ENCODE peak calls at places on chromosomes 5 and 9, in ten cellular contexts. G is GM12865, Y is spleen, C is cardiac fibroblast, O is uterus, U is sigmoid colon, A is foreskin fibroblast, H is GM23248, Z is IMR-90, R is heart left ventricle. I is an unnamed sample.

GRCh38 chr5:149338364-149338763 is 6.9 kb upstream of the GRPEL2 start:
- DNase-seq in U (no peak), A (no peak), G (no peak), H (no peak), C (no peak), R (no peak), Y (no peak), O (no peak), Z (no peak), I (no peak)

GRCh38 chr5:150057511-150057910 is 28.8 kb downstream of the CSF1R start:
- DNase-seq in O (no peak), C (no peak), Z (no peak), U (no peak), G (no peak), H (no peak), A (no peak), Y (no peak), R (no peak), I (no peak)

GRCh38 chr9:136220017-136220729 is 15.2 kb upstream of the LHX3 start:
- DNase-seq in O (no peak), R (no peak), C (peak), U (no peak), G (no peak), Z (peak), H (no peak), Y (no peak), A (no peak), I (no peak)

GRCh38 chr5:96483878-96484277 is 50.8 kb upstream of the PCSK1 start:
- DNase-seq in R (no peak), A (peak), C (peak), G (peak), Y (no peak), U (no peak), Z (peak), H (peak), O (no peak), I (peak)

GRCh38 chr9:89684912-89685636 is 80.3 kb downstream of the GADD45G start:
- DNase-seq in G (no peak), C (no peak), H (no peak), A (no peak), Y (no peak), O (no peak), U (no peak), R (peak), Z (no peak), I (no peak)

GRCh38 chr5:62256161-62257017 is 49.6 kb upstream of the KIF2A start:
- DNase-seq in U (no peak), O (no peak), Z (no peak), R (no peak), C (no peak), A (no peak), Y (no peak), H (no peak), G (peak), I (peak)

GRCh38 chr9:91426123-91426745 is 2.6 kb upstream of the NFIL3 start:
- DNase-seq in H (peak), O (no peak), Y (no peak), U (no peak), A (peak), R (no peak), Z (peak), C (peak), G (peak), I (peak)

GRCh38 chr5:10133830-10134229 is 115.9 kb downstream of the ATPSCKMT start:
- DNase-seq in O (no peak), A (peak), Z (peak), Y (no peak), G (no peak), R (no peak), C (no peak), U (no peak), H (peak), I (peak)

GRCh38 chr5:160744253-160745112 is 107.5 kb downstream of the ATP10B start:
- DNase-seq in G (no peak), O (no peak), U (no peak), R (no peak), Z (no peak), Y (no peak), A (no peak), C (no peak), H (no peak), I (no peak)

GRCh38 chr5:2904956-2905355 is 153.5 kb upstream of the IRX2 start:
- DNase-seq in U (no peak), R (no peak), Z (no peak), C (no peak), O (no peak), H (no peak), Y (no peak), G (no peak), A (no peak), I (no peak)

DNA sequence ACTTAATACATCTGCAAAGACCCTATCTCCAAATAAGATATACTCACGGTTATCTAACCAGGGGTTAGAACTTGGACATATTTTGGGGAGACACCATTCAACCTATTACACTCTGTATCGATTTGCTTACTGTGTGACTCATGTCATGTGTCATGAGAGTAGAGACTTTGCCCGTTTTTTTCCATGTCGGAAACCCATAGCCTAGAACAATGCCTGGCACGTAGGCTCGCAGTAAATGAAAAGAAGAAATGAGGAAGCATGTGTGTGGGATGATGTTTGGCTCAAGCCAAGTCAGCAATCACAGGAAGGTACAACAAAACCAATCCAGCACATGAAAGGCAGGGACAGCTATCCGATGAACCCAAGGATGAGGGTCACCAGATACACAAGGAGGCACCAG is 94.6 kb upstream of the DNAH5 start:
- DNase-seq in O (no peak), A (peak), G (no peak), Z (peak), U (no peak), H (peak), R (no peak), C (peak), Y (no peak), I (peak)
- H3K4me3 ChIP-seq in O (no peak), A (no peak), G (no peak), Z (no peak), U (no peak), H (peak), R (no peak), C (no peak), Y (no peak), I (no peak)

GRCh38 chr5:33937700-33938506 is 1.7 kb downstream of the RXFP3 start:
- DNase-seq in H (no peak), Z (no peak), C (peak), Y (no peak), O (no peak), U (no peak), G (no peak), A (peak), R (no peak), I (no peak)

GRCh38 chr5:33937017-33937699 is 972 bp downstream of the RXFP3 start:
- DNase-seq in H (no peak), Z (no peak), G (no peak), O (no peak), A (peak), R (no peak), C (peak), U (no peak), Y (no peak), I (no peak)

GRCh38 chr5:33933723-33934544 is 2.3 kb upstream of the RXFP3 start:
- DNase-seq in G (peak), Z (peak), H (peak), U (no peak), A (peak), R (no peak), C (peak), O (no peak), Y (no peak), I (no peak)

GRCh38 chr5:33936381-33937016 is at the start of gene RXFP3:
- DNase-seq in R (no peak), G (no peak), Y (no peak), U (no peak), H (peak), A (peak), C (peak), Z (peak), O (no peak), I (peak)

DNA sequence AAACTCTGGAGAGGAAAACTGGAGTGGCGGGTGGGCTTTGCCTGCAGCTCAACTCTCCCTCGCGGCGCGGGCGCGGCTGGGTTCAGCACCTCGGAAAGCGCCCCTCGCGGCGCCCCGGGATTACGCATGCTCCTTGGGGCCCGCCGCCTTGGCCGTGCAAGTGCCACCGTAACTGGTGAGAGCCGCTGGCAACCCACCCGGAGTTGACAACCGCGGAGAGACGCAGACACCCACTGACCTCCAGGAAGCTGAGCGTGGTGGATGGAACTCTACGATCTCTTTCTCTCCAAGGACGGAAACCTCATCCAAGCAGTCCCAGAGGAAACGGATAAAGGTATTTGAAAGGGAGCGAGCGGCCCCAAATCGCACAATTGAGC is 194 bp upstream of the RXFP3 start:
- DNase-seq in A (peak), R (peak), U (no peak), Z (peak), G (peak), Y (no peak), H (peak), C (peak), O (no peak), I (peak)
- H3K4me3 ChIP-seq in A (peak), R (peak), U (peak), Z (peak), G (no peak), Y (peak), H (peak), C (peak), O (no peak), I (peak)

GRCh38 chr5:175447571-175447970 is 3.6 kb upstream of the DRD1 start:
- DNase-seq in G (no peak), H (no peak), U (no peak), Y (no peak), A (no peak), Z (no peak), R (no peak), O (no peak), C (no peak), I (no peak)

GRCh38 chr5:175448276-175448675 is 4.3 kb upstream of the DRD1 start:
- DNase-seq in O (no peak), A (no peak), R (no peak), C (no peak), Z (no peak), G (no peak), Y (no peak), U (no peak), H (no peak), I (no peak)

GRCh38 chr5:175444905-175445456 is 999 bp upstream of the DRD1 start:
- DNase-seq in Z (no peak), H (no peak), R (no peak), Y (no peak), A (no peak), C (no peak), O (no peak), G (no peak), U (no peak), I (no peak)

GRCh38 chr5:175443514-175444059 is 395 bp downstream of the DRD1 start:
- DNase-seq in A (peak), Z (no peak), U (no peak), R (no peak), O (no peak), Y (no peak), H (peak), C (peak), G (no peak), I (no peak)

DNA sequence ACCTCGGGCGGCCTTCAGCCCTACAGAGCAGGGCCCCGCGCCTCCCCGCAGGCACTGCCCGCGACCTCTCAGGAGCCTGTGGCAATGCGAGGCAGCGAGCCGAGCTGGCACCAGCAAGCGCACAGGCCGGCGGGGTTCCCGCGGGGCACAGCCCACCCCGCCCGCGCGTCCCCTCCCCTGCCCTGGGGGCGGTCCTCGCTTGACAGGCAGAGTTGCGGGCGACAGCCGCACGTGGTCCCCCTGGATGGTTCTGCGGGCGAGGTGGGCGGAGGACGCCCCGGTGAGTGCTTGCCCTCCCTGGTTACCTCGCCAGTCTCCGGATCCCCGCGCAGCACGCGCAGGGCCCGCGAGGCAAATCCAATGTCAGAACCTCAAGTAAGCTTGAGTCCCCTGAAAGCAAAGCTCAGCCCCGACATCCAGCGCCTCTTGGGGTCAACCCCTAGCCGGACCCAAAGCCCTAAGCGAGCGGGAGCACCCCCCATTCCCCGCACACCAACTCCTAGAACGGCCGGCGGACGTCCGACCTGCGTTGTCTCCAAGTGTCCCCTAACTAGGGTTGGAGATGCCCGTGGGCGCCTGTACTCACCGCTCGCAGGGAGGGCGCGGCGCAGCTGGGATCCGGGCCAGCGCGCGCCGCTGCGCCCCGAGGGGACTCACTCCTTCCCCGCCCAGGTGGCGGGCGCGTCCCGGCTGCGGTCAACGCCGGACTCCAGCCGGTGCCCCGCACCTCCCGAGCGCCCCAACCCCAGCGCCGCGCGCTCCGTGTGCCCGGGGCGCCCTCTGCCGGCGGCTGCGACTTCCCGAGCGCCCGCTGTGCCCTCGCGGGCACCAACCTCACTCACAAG is at the start of gene DRD1:
- DNase-seq in U (no peak), G (peak), A (peak), H (peak), Y (peak), Z (peak), C (peak), R (no peak), O (no peak), I (peak)
- H3K4me3 ChIP-seq in U (peak), G (no peak), A (no peak), H (peak), Y (peak), Z (peak), C (no peak), R (peak), O (no peak), I (peak)

DNA sequence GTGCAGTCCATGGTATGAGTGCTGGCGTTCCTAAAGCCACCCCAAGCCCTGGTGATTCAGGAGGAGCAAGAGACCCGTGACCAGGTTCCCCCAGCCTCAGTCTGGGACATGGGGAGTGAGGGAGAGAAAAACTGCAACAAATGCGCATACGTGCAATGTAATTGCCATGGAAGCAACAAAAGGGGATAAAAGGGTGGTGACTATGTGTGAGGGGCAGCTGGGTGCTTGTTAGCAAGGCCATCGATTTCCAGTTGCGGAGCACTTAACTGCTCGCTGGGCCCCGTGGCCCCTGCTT is 709 bp upstream of the SH3PXD2B start:
- DNase-seq in R (no peak), H (no peak), C (no peak), U (no peak), A (no peak), G (no peak), O (no peak), Z (no peak), Y (no peak), I (no peak)
- H3K4me3 ChIP-seq in R (peak), H (peak), C (no peak), U (peak), A (peak), G (no peak), O (peak), Z (peak), Y (peak), I (peak)

DNA sequence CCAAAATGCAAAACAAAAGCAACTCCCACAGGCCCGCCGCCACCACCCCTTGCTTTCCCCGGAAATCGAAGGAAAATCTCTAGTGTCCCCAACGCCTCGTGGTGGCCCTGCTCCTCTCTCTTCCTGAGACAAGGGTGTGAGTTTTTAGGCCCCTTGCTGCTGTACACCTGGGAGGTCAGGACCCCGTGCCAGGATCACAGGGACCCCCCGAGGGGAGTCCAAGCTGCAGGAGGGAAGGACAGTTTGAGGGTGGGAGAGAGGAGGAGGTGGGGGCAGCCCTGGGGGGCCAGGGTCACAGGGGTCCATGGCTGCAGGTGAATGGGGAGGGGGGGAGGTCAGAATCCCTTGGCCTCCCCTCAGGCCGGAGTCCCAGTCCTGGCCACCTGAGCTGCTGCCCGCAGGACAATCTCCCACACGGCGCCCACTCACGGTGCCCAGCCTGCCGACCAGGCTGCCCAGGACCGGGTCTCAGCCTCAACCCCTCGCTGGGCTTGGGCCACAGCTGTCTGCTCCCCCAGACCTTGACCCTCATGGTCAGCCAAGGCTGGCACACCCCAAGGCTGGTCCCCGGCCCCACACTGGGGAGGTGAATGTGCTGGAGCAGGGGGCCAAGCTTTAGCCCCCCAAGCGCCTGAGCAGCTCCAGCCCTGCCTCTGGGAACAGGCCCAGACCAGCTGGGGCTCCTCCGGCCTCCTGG is 19.9 kb downstream of the TPPP start:
- DNase-seq in A (no peak), U (peak), C (no peak), Y (peak), G (no peak), H (no peak), R (no peak), Z (no peak), O (no peak), I (no peak)
- H3K4me3 ChIP-seq in A (no peak), U (no peak), C (no peak), Y (peak), G (no peak), H (no peak), R (peak), Z (no peak), O (no peak), I (no peak)

GRCh38 chr9:120923620-120924328 is 2.8 kb downstream of the TRAF1 start:
- DNase-seq in C (no peak), Y (no peak), R (no peak), H (no peak), G (peak), Z (no peak), U (peak), A (no peak), O (no peak), I (no peak)

GRCh38 chr9:120924698-120925534 is 1.7 kb downstream of the TRAF1 start:
- DNase-seq in Y (peak), R (no peak), O (no peak), Z (peak), H (no peak), U (peak), G (peak), A (no peak), C (no peak), I (no peak)

GRCh38 chr9:120927125-120928014 is 774 bp upstream of the TRAF1 start:
- DNase-seq in H (no peak), G (peak), Y (no peak), Z (no peak), O (no peak), R (no peak), C (no peak), U (peak), A (no peak), I (no peak)

GRCh38 chr9:120926397-120926928 is at the start of gene TRAF1:
- DNase-seq in G (peak), R (no peak), U (peak), A (no peak), O (no peak), C (no peak), Y (peak), H (no peak), Z (peak), I (no peak)

DNA sequence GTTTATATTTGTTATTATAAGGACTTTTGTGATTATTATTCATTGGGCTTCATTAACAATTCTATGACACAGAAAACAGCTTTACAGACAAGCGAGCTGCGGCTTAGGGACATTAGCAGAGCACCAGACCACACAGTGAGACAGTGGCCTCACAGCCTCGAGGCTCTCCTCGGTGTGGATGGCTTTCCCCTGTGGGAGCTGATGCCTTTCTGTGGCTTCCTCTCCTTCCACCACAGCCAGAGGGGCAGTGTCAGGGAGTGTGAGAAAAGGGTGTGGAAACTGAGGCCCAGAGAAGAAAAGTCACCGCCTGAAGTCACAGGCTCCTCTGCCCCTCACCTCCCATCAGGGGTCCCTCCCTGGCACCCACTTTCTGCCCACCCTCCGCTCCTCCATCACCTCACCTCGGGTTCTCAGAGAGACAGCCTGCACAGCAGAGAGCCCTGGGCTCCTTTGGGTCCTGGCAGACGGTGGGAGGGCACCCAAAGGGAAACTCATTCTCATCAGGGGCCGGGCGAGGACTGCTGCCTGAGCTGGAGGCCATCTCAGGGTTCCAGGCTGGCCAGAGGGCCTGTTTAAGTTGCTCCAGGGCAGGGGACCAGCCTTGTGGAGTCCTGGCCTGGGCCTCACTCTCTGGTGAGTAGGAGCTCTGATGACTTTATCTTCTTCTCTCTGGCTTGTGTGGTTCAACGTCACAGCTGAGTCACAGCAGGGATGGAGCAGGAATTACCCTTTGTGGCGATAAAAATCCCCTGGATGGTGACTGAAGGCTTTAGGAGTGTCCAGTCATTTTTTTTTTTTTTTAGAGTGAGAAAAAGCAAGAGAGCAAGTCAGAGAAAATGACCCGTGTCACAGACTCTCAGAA is 830 bp downstream of the TRAF1 start:
- DNase-seq in Y (no peak), A (peak), U (peak), O (no peak), Z (peak), R (no peak), G (peak), H (peak), C (peak), I (peak)
- H3K4me3 ChIP-seq in Y (peak), A (no peak), U (no peak), O (no peak), Z (no peak), R (no peak), G (peak), H (no peak), C (no peak), I (no peak)

I was measured in adipocyte.